ENCODE peak calls at places on chromosomes 6 and 20, in nine cellular contexts. P is NCI-H1092, M is EL, A is nephron progenitor cell, E is esophagus squamous epithelium, T is astrocyte, N is mucosa of gallbladder, U is progenitor cell of endocrine pancreas, C is C1 segment of cervical spinal cord. H is an unnamed sample.
A peak's percentile ranks its signal among the peaks of the same experiment; 100 is the strongest.

GRCh38 chr6:42338573-42339218 is 113.0 kb downstream of the TRERF1 start:
- DNase-seq in P (no peak), M (peak; percentile 99), A (no peak), E (no peak), T (peak; percentile 99), N (no peak), U (no peak), C (no peak), H (peak; percentile 100)

GRCh38 chr20:51118985-51119527 is 96.1 kb upstream of the KCNG1 start:
- DNase-seq in P (no peak), M (no peak), A (no peak), E (no peak), T (no peak), N (no peak), U (no peak), C (no peak), H (no peak)

GRCh38 chr6:36809933-36810844 is 29.1 kb downstream of the CPNE5 start:
- DNase-seq in P (no peak), M (no peak), A (no peak), E (no peak), T (no peak), N (no peak), U (no peak), C (no peak), H (no peak)

GRCh38 chr6:157443066-157443800 is 62.2 kb downstream of the ZDHHC14 start:
- DNase-seq in P (no peak), M (peak; percentile 86), A (no peak), E (no peak), T (peak; percentile 94), N (no peak), U (no peak), C (no peak), H (peak; percentile 95)

GRCh38 chr6:30025197-30025596 is 35.9 kb upstream of the POLR1H start:
- DNase-seq in P (no peak), M (no peak), A (no peak), E (no peak), T (no peak), N (no peak), U (no peak), C (no peak), H (no peak)

GRCh38 chr6:27138837-27139752 is 108.4 kb upstream of the PRSS16 start:
- DNase-seq in P (no peak), M (peak; percentile 88), A (peak; percentile 51), E (no peak), T (no peak), N (peak; percentile 57), U (no peak), C (peak; percentile 17), H (no peak)

GRCh38 chr20:37650661-37651060 is 43.2 kb upstream of the CTNNBL1 start:
- DNase-seq in P (no peak), M (no peak), A (no peak), E (no peak), T (no peak), N (no peak), U (no peak), C (no peak), H (no peak)

GRCh38 chr20:60529149-60529548 is 570.9 kb downstream of the CDH26 start:
- DNase-seq in P (no peak), M (no peak), A (no peak), E (no peak), T (no peak), N (no peak), U (no peak), C (no peak), H (no peak)

GRCh38 chr6:3809515-3809891 is 39.7 kb upstream of the FAM50B start:
- DNase-seq in P (no peak), M (no peak), A (no peak), E (no peak), T (no peak), N (no peak), U (no peak), C (no peak), H (no peak)

GRCh38 chr20:58137651-58138265 is 90.7 kb downstream of the ANKRD60 start:
- DNase-seq in P (no peak), M (no peak), A (no peak), E (no peak), T (no peak), N (no peak), U (no peak), C (no peak), H (no peak)

GRCh38 chr6:112305795-112306194 is 41.3 kb upstream of the RFPL4B start:
- DNase-seq in P (no peak), M (no peak), A (no peak), E (no peak), T (no peak), N (no peak), U (no peak), C (no peak), H (no peak)

GRCh38 chr20:49724637-49725606 is 11.2 kb upstream of the B4GALT5 start:
- DNase-seq in P (no peak), M (peak; percentile 55), A (peak; percentile 16), E (no peak), T (peak; percentile 57), N (peak; percentile 20), U (no peak), C (peak; percentile 20), H (peak; percentile 93)

GRCh38 chr6:22821664-22822320 is 252.4 kb downstream of the HDGFL1 start:
- DNase-seq in P (no peak), M (peak; percentile 62), A (no peak), E (no peak), T (peak; percentile 51), N (no peak), U (no peak), C (no peak), H (peak; percentile 17)

GRCh38 chr6:36671687-36672375 is 6.7 kb upstream of the CDKN1A start:
- DNase-seq in P (no peak), M (peak; percentile 58), A (no peak), E (no peak), T (no peak), N (peak; percentile 57), U (no peak), C (no peak), H (peak; percentile 78)

GRCh38 chr6:126040826-126041225 is 54.5 kb downstream of the TRMT11 start:
- DNase-seq in P (no peak), M (peak; percentile 81), A (no peak), E (no peak), T (peak; percentile 76), N (no peak), U (no peak), C (no peak), H (peak; percentile 90)

GRCh38 chr20:54680872-54681297 is 205.5 kb downstream of the DOK5 start:
- DNase-seq in P (peak; percentile 28), M (peak; percentile 38), A (peak; percentile 47), E (no peak), T (peak; percentile 2), N (no peak), U (no peak), C (no peak), H (peak; percentile 57)

GRCh38 chr20:46814366-46815232 is 80.0 kb upstream of the EYA2 start:
- DNase-seq in P (no peak), M (peak; percentile 75), A (peak; percentile 29), E (no peak), T (peak; percentile 85), N (no peak), U (no peak), C (no peak), H (peak; percentile 96)

GRCh38 chr6:49966334-49966733 is 2.4 kb upstream of the DEFB114 start:
- DNase-seq in P (no peak), M (no peak), A (no peak), E (no peak), T (no peak), N (no peak), U (no peak), C (no peak), H (no peak)

GRCh38 chr6:16669227-16669626 is 92.0 kb downstream of the ATXN1 start:
- DNase-seq in P (no peak), M (peak; percentile 6), A (no peak), E (no peak), T (peak; percentile 80), N (no peak), U (no peak), C (no peak), H (peak; percentile 89)

GRCh38 chr6:105493776-105494175 is 90.9 kb upstream of the PREP start:
- DNase-seq in P (no peak), M (no peak), A (no peak), E (no peak), T (no peak), N (no peak), U (no peak), C (no peak), H (no peak)

GRCh38 chr20:57061058-57061900 is 205.2 kb downstream of the BMP7 start:
- DNase-seq in P (no peak), M (peak; percentile 46), A (peak; percentile 76), E (no peak), T (no peak), N (no peak), U (no peak), C (no peak), H (peak; percentile 61)

GRCh38 chr6:105839266-105839665 is 246.9 kb upstream of the PRDM1 start:
- DNase-seq in P (no peak), M (no peak), A (no peak), E (no peak), T (peak; percentile 33), N (no peak), U (no peak), C (no peak), H (no peak)

GRCh38 chr20:49685161-49685601 is 28.5 kb downstream of the B4GALT5 start:
- DNase-seq in P (no peak), M (no peak), A (no peak), E (no peak), T (no peak), N (no peak), U (no peak), C (peak; percentile 47), H (no peak)

GRCh38 chr6:139418426-139419132 is 44.1 kb upstream of the CITED2 start:
- DNase-seq in P (no peak), M (no peak), A (no peak), E (no peak), T (no peak), N (no peak), U (no peak), C (no peak), H (no peak)

GRCh38 chr6:163754866-163755265 is 340.3 kb downstream of the QKI start:
- DNase-seq in P (no peak), M (no peak), A (no peak), E (no peak), T (no peak), N (no peak), U (no peak), C (no peak), H (no peak)

GRCh38 chr6:152293404-152293803 is 343.8 kb downstream of the SYNE1 start:
- DNase-seq in P (peak; percentile 43), M (no peak), A (no peak), E (no peak), T (no peak), N (no peak), U (no peak), C (no peak), H (no peak)

GRCh38 chr20:13883425-13883824 is 98.6 kb downstream of the NDUFAF5 start:
- DNase-seq in P (peak; percentile 55), M (no peak), A (no peak), E (no peak), T (no peak), N (no peak), U (no peak), C (no peak), H (no peak)

GRCh38 chr20:36827541-36828279 is 48.2 kb upstream of the TLDC2 start:
- DNase-seq in P (no peak), M (no peak), A (no peak), E (no peak), T (no peak), N (no peak), U (no peak), C (no peak), H (peak; percentile 44)

GRCh38 chr20:61295249-61295648 is 43.2 kb downstream of the CDH4 start:
- DNase-seq in P (no peak), M (peak; percentile 11), A (no peak), E (no peak), T (no peak), N (no peak), U (no peak), C (no peak), H (peak; percentile 15)

GRCh38 chr6:41546475-41546865 is 289 bp downstream of the FOXP4 start:
- DNase-seq in P (no peak), M (no peak), A (no peak), E (no peak), T (peak; percentile 22), N (no peak), U (no peak), C (no peak), H (no peak)

GRCh38 chr6:137363805-137364138 is 130.4 kb downstream of the OLIG3 start:
- DNase-seq in P (no peak), M (no peak), A (no peak), E (no peak), T (peak; percentile 5), N (no peak), U (no peak), C (no peak), H (peak; percentile 55)